ENCODE peak calls at places on chromosomes 4 and X, in seven cellular contexts. M is HFF-Myc, S is ovary, P is IMR-90, N is neural crest cell, T is Calu3, Y is hepatocyte. F is an unnamed sample.
A peak's percentile ranks its signal among the peaks of the same experiment; 100 is the strongest.

GRCh38 chrX:136202889-136203288 is 48.3 kb downstream of the MAP7D3 start:
- DNase-seq in M (no peak), Y (no peak), S (no peak), N (no peak), P (peak; percentile 30), T (no peak), F (no peak)

GRCh38 chr4:165207431-165208321 is at the start of gene KLHL2:
- DNase-seq in N (peak; percentile 61), P (peak; percentile 74), S (peak; percentile 68), M (no peak), T (peak; percentile 72), Y (peak; percentile 91), F (peak; percentile 90)

GRCh38 chr4:4801013-4801412 is 58.5 kb upstream of the MSX1 start:
- DNase-seq in S (no peak), P (peak; percentile 69), M (no peak), Y (no peak), T (no peak), N (no peak), F (no peak)

GRCh38 chr4:2079926-2080325 is 20.8 kb downstream of the NAT8L start:
- DNase-seq in Y (no peak), T (no peak), S (no peak), P (no peak), M (no peak), N (no peak), F (no peak)

GRCh38 chrX:139692506-139692849 is 15.5 kb downstream of the MCF2 start:
- DNase-seq in M (no peak), Y (no peak), N (no peak), S (peak; percentile 10), T (no peak), P (no peak), F (no peak)

GRCh38 chrX:8629871-8630270 is 102.1 kb downstream of the ANOS1 start:
- DNase-seq in S (no peak), Y (no peak), T (no peak), M (no peak), P (peak; percentile 4), N (no peak), F (no peak)

GRCh38 chr4:97720869-97721432 is 422.3 kb downstream of the STPG2 start:
- DNase-seq in N (no peak), M (no peak), T (peak; percentile 2), P (no peak), S (no peak), Y (peak; percentile 28), F (peak; percentile 7)

GRCh38 chr4:158610790-158611189 is 60.9 kb downstream of the C4orf46 start:
- DNase-seq in P (peak; percentile 18), N (no peak), T (no peak), M (no peak), S (no peak), Y (no peak), F (no peak)

GRCh38 chrX:27555514-27555913 is 34.6 kb upstream of the DCAF8L2 start:
- DNase-seq in T (peak; percentile 6), P (peak; percentile 40), Y (peak; percentile 37), M (no peak), N (no peak), S (no peak), F (peak; percentile 65)
- TF ChIP-seq CTCF in T (peak; percentile 38), P (peak; percentile 45), Y (peak; percentile 51), M (no peak), N (peak; percentile 65), S (no peak), F (peak; percentile 65)

DNA sequence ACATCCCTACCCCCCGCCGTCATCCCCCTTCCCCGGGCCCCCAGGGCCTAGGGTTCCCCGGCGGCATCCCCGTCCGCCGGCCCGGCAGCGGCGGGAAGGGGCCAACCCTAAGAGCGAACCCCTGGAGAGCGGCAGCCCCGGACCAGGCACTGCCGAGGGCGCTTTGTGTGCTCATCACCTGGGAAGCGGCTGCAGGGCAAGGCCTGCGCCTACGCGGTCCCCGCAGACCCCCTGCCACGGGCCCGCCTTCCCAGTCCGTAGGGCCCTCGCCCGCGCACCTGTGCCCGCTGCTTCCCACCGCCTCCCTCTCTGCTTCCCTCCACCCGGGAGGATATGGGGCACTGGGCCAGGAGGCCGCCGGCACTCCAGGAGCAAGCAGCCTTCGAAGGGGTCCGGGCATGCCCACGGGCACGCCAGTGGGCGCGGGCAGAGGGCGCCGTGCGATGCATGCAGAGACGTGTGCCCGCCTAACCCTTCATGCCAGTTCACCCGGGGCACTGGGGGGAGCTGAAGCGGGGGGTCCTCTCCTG is 2.6 kb downstream of the FLNA start:
- DNase-seq in M (no peak), S (peak; percentile 50), P (no peak), N (no peak), Y (no peak), T (no peak), F (peak; percentile 33)
- TF ChIP-seq CTCF in M (no peak), S (no peak), P (no peak), N (no peak), Y (no peak), T (no peak), F (no peak)

DNA sequence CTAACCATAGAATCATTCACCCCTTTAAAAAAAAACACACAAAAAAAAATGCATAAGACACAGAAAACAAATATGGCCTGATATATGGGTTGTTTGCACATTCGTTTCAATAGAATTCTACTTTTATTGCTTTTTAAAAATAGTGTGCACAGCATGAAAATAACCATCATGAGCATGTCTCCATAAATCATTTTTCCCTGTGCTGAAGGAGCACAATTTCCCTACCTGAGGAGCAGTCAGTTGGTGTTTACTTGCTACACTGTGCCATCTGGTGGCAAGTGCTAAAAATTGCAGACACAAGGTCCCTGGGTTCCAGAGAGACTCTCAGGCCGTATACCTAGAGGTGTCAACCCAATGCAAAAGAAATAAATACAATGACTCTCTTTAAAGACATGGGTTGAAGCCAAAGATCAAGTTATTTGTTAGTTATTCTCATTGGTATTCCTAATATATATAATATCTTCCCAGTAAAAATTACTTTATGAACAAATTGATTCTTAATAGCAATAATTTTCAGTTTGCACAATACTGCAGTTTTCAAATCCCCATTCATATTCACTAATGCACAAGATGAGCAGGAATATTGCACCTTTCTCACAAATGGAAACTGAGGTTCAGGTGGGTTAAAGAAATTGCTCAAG is 551.4 kb downstream of the IQCM start:
- DNase-seq in P (peak; percentile 74), S (no peak), N (peak; percentile 16), T (peak; percentile 30), Y (peak; percentile 55), M (peak; percentile 19), F (peak; percentile 72)
- TF ChIP-seq CTCF in P (peak; percentile 72), S (no peak), N (peak; percentile 79), T (no peak), Y (peak; percentile 61), M (peak; percentile 64), F (peak; percentile 82)

GRCh38 chrX:43333543-43333942 is 322.6 kb upstream of the MAOA start:
- DNase-seq in T (no peak), Y (no peak), N (no peak), S (no peak), P (no peak), M (no peak), F (no peak)
- TF ChIP-seq CTCF in T (no peak), Y (peak; percentile 37), N (peak; percentile 52), S (no peak), P (no peak), M (no peak), F (peak; percentile 29)

GRCh38 chr4:74789518-74789917 is 4.8 kb downstream of the BTC start:
- DNase-seq in T (no peak), N (no peak), S (no peak), Y (no peak), P (no peak), M (no peak), F (no peak)

GRCh38 chr4:74796631-74797030 is 2.3 kb upstream of the BTC start:
- DNase-seq in N (no peak), P (no peak), M (no peak), T (no peak), S (no peak), Y (no peak), F (no peak)

GRCh38 chr4:74790652-74791051 is 3.7 kb downstream of the BTC start:
- DNase-seq in P (no peak), N (no peak), Y (no peak), M (no peak), T (no peak), S (no peak), F (no peak)

GRCh38 chr4:74794341-74794801 is at the start of gene BTC:
- DNase-seq in M (no peak), P (no peak), S (no peak), T (peak; percentile 79), Y (peak; percentile 49), N (peak; percentile 7), F (peak; percentile 24)

GRCh38 chr4:74793757-74794340 is 474 bp downstream of the BTC start:
- DNase-seq in S (peak; percentile 33), Y (peak; percentile 69), T (peak; percentile 75), M (no peak), N (peak; percentile 51), P (no peak), F (peak; percentile 63)
- TF ChIP-seq CTCF in S (no peak), Y (peak; percentile 49), T (no peak), M (peak; percentile 4), N (peak; percentile 55), P (peak; percentile 10), F (peak; percentile 46)

DNA sequence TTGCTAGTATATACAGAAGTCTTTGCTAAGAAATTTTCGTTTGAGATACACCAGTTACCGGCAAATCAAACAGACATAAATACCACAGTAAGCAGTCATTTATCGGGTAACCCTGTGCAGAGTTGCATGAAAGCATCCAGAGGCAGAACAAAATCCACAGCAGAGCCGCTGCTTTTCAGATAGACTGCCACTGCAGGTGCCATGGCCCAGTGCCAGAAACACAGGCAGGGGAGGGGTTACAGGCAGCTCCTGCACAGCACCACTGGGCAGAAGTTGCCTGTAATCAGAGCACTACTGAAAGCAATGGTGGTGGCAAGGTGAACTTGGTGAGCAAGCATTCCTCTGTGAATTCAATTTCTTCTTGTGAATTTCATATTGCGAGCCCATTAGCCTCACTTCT is 179.0 kb upstream of the MAB21L2 start:
- DNase-seq in P (peak; percentile 24), Y (peak; percentile 45), N (no peak), S (peak; percentile 17), T (peak; percentile 27), M (no peak), F (peak; percentile 24)
- TF ChIP-seq CTCF in P (no peak), Y (no peak), N (no peak), S (no peak), T (no peak), M (no peak), F (no peak)

DNA sequence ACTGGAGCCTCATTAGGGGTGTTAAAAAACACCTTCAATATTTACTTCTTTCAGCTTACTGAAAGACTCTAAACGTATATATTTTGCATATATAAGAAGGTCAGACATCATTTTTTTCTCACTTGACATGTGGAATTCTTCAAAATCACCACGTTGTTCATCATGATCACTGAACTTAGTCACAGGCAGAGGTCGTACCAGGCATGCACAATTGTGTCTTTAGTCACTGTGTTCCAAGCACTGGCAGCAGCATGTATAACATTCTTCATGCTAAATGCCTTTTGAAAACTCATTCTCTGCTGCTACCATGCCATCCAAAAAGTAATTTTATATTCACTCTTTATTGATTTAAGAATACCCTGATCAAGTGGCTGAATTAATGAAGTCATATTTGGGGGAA is 229.3 kb upstream of the ARSJ start:
- DNase-seq in M (no peak), Y (no peak), N (no peak), S (no peak), T (peak; percentile 4), P (peak; percentile 46), F (no peak)
- TF ChIP-seq CTCF in M (no peak), Y (no peak), N (no peak), S (no peak), T (no peak), P (peak; percentile 27), F (no peak)

DNA sequence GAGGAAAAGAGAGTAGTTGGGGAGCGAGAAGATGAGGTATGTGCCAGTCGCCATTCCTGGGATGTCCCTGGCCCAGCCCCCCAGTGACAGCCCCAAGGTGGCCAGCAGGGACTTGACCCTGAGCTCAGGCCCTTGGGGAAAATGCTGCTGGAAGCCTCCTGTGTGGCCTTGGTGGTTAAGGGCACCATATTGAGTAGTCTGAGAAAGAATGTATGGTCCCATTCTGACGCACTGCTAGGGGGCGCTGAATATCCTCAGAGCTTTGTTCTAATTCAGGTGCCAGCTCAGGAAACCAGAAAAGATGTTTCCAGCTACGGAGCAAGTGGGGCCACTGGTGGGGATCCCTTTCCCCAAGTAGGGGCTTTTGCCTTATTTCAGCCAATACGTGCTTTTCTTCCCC is 14.0 kb upstream of the UBA6 start:
- DNase-seq in S (no peak), P (no peak), Y (no peak), T (no peak), M (no peak), N (no peak), F (no peak)
- TF ChIP-seq CTCF in S (no peak), P (no peak), Y (no peak), T (no peak), M (no peak), N (no peak), F (peak; percentile 16)